ENCODE peak calls at places on chromosome 18, in seven cellular contexts. X is transverse colon, U is body of pancreas, K is adrenal gland, C is uterus, P is IMR-90, A is stomach. G is an unnamed sample.

GRCh38 chr18:62566199-62566598 is 43.4 kb downstream of the ZCCHC2 start:
- DNase-seq in X (peak; percentile 32), U (no peak), K (peak; percentile 71), C (peak; percentile 39), P (peak; percentile 7), A (peak; percentile 43), G (peak; percentile 66)

GRCh38 chr18:35376393-35376741 is 770 bp downstream of the ZNF396 start:
- DNase-seq in X (peak; percentile 51), U (peak; percentile 28), K (peak; percentile 16), C (no peak), P (no peak), A (peak; percentile 50), G (no peak)

GRCh38 chr18:25229080-25229479 is 122.9 kb downstream of the ZNF521 start:
- DNase-seq in X (no peak), U (no peak), K (peak; percentile 40), C (peak; percentile 55), P (peak; percentile 81), A (no peak), G (no peak)

GRCh38 chr18:80109676-80110078 is 615 bp downstream of the ADNP2 start:
- DNase-seq in X (peak; percentile 46), U (peak; percentile 22), K (peak; percentile 55), C (peak; percentile 32), P (peak; percentile 31), A (peak; percentile 30), G (no peak)

GRCh38 chr18:34929336-34929780 is 111.9 kb upstream of the MAPRE2 start:
- DNase-seq in X (no peak), U (no peak), K (no peak), C (no peak), P (peak; percentile 91), A (no peak), G (no peak)

GRCh38 chr18:79587298-79588125 is 92.1 kb upstream of the CTDP1 start:
- DNase-seq in X (peak; percentile 7), U (no peak), K (no peak), C (peak; percentile 9), P (no peak), A (no peak), G (no peak)

GRCh38 chr18:60667016-60667415 is 294.4 kb upstream of the MC4R start:
- DNase-seq in X (no peak), U (no peak), K (no peak), C (no peak), P (no peak), A (no peak), G (no peak)

GRCh38 chr18:31301201-31301655 is 16.7 kb upstream of the DSG1 start:
- DNase-seq in X (no peak), U (no peak), K (no peak), C (no peak), P (peak; percentile 7), A (no peak), G (no peak)

GRCh38 chr18:26504831-26505230 is 43.5 kb downstream of the KCTD1 start:
- DNase-seq in X (no peak), U (peak; percentile 15), K (no peak), C (no peak), P (no peak), A (no peak), G (no peak)

GRCh38 chr18:51578403-51578980 is 381.0 kb upstream of the MEX3C start:
- DNase-seq in X (no peak), U (no peak), K (no peak), C (no peak), P (no peak), A (no peak), G (no peak)

GRCh38 chr18:77777126-77777525 is 527.5 kb downstream of the GALR1 start:
- DNase-seq in X (no peak), U (no peak), K (no peak), C (no peak), P (no peak), A (no peak), G (no peak)

GRCh38 chr18:37476182-37476581 is 89.4 kb downstream of the CELF4 start:
- DNase-seq in X (peak; percentile 18), U (peak; percentile 20), K (peak; percentile 44), C (no peak), P (peak; percentile 14), A (no peak), G (no peak)

GRCh38 chr18:44681039-44681595 is 429 bp downstream of the SETBP1 start:
- DNase-seq in X (no peak), U (no peak), K (no peak), C (peak; percentile 30), P (no peak), A (no peak), G (no peak)

GRCh38 chr18:76640438-76640837 is 145.4 kb upstream of the ZNF516 start:
- DNase-seq in X (no peak), U (no peak), K (no peak), C (no peak), P (no peak), A (no peak), G (no peak)

GRCh38 chr18:58525928-58526424 is 102.9 kb downstream of the ALPK2 start:
- DNase-seq in X (no peak), U (no peak), K (no peak), C (no peak), P (no peak), A (no peak), G (no peak)

GRCh38 chr18:40437517-40437916 is 1517.5 kb upstream of the PIK3C3 start:
- DNase-seq in X (no peak), U (no peak), K (no peak), C (no peak), P (no peak), A (no peak), G (no peak)

GRCh38 chr18:79782566-79783308 is 15.0 kb upstream of the KCNG2 start:
- DNase-seq in X (peak; percentile 5), U (no peak), K (no peak), C (no peak), P (no peak), A (no peak), G (no peak)

GRCh38 chr18:51194604-51195003 is 2.9 kb downstream of the MEX3C start:
- DNase-seq in X (no peak), U (no peak), K (no peak), C (no peak), P (no peak), A (no peak), G (no peak)

GRCh38 chr18:53886066-53886465 is 338.4 kb downstream of the MBD2 start:
- DNase-seq in X (no peak), U (no peak), K (no peak), C (no peak), P (no peak), A (no peak), G (no peak)

GRCh38 chr18:44393406-44393805 is 287.3 kb upstream of the SETBP1 start:
- DNase-seq in X (no peak), U (peak; percentile 19), K (no peak), C (no peak), P (no peak), A (no peak), G (no peak)

GRCh38 chr18:22102948-22103663 is 66.3 kb upstream of the GATA6 start:
- DNase-seq in X (no peak), U (no peak), K (peak; percentile 40), C (peak; percentile 36), P (no peak), A (no peak), G (no peak)

DNA sequence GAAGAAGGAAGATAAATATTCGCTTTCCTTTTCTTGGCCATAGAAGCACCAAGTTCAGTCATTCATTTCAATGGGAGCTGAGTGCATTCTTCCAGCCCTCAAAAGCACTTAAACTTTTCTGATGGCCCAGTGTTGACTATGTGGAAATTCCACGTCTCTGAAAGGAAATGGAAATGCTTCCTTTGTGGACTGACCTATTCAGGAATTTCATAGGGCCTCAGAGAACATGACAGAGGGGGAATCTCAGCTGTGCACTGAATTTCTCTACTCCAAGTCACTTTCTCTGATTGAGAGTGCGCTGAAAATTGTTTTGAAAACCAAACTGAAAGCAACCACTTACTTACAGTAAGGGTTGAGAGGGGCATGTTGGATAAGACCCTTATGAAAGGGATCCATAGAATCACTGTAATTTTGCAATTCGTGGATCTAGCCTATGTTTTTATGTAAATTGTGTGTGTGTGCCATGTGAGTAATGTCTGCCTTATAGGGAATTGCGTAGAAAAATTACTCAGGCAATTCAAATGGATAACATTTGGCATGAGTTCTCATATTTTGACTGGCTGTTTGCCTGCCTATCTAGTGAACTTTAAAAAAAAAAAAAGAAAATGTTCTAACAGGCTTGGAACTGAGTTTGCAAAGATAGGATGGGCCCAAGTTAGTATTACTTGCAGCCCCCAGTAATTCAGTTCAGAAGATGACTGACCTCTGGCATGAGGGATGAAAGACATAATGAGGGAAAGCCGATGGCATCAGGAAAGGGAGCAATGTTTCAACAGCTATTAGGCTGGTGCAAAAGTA is 437.0 kb downstream of the PTPRM start:
- DNase-seq in X (no peak), U (no peak), K (peak; percentile 10), C (no peak), P (peak; percentile 77), A (no peak), G (no peak)
- TF ChIP-seq POLR2A in X (no peak), U (no peak), K (no peak), C (no peak), P (no peak), A (no peak), G (no peak)

GRCh38 chr18:12307251-12307736 is 747 bp upstream of the TUBB6 start:
- DNase-seq in X (peak; percentile 42), U (no peak), K (peak; percentile 21), C (peak; percentile 76), P (peak; percentile 76), A (no peak), G (peak; percentile 36)
- H3K4me3 ChIP-seq in X (peak overlapping the region; percentile 74), U (no peak overlapping the region), K (no peak overlapping the region), C (peak overlapping the region; percentile 73), P (peak overlapping the region; percentile 96), A (peak overlapping the region; percentile 58), G (peak overlapping the region; percentile 73)

DNA sequence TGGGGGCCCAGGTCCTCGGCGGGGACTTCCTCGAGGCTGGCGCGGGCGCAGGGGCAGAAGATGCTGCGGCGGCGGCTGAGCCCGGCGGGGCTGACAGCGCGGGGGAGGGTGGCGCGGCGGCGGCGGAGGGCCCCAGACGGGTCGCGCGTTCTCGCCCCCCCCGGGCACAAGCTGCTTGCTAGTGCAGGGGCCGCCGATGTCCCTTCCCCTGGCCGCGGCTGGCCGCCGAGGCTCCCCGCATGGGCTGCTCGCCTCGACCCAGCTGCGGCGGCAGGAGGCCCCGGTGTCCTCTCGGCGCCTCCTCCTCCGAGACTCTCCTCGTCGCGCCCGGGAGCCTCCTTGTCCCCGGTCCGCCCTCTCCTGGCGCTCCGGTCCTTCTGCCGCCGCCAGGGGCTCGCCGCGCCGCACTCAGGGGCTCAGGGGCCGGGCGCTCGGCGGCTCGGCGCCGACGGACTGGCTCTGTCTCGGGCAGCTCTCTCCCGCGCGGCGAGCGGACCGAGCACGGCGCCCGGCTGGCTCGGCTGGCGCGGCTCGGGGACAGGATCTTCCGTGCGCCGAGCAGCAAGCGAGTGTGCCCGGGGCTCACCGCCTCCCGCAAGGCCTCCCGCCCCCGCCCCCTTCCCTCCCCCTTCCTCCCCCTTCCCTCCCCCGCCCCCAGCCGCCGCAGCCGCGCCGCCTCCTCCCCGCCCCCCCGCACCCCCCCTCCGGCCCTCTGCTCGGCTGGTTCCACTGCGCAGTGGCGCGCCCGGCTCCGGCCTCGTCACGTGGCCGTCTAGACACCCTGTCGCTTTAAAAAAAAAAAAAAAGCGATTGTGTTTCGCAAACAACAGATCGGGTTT is 902 bp upstream of the SMAD7 start:
- DNase-seq in X (peak; percentile 90), U (peak; percentile 88), K (peak; percentile 95), C (peak; percentile 89), P (peak; percentile 86), A (peak; percentile 90), G (peak; percentile 64)
- TF ChIP-seq POLR2A in X (peak; percentile 56), U (peak; percentile 11), K (peak; percentile 84), C (peak; percentile 63), P (peak; percentile 80), A (no peak), G (peak; percentile 76)

DNA sequence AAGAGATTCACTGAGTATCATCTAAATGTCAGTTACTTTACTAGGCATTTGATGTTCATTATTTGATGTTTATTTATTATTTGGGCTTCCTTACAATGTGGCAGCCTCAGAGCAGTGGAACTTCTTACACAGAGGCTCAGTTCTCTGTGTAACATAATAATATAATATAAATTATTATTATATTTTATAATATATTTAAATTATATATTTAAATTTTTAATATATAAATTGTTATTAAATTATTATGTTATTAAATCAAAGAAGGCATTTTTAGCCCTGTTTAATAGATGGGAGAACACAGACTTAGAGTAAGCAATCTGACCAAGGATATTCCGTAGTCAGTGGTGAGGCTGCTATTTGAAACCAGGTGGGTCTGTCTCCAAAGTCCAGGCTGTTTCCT is 315.3 kb upstream of the SKOR2 start:
- DNase-seq in X (no peak), U (no peak), K (no peak), C (no peak), P (no peak), A (no peak), G (no peak)
- H3K4me3 ChIP-seq in X (no peak overlapping the region), U (no peak overlapping the region), K (no peak overlapping the region), C (no peak overlapping the region), P (no peak overlapping the region), A (no peak overlapping the region), G (no peak overlapping the region)

G was measured in tibial nerve.